ENCODE peak calls at places on chromosomes 3 and 15, in five cellular contexts. L, J, Z, E and W are unnamed samples.

GRCh38 chr3:149934524-149934923 is 36.2 kb downstream of the PFN2 start:
- DNase-seq in L (no peak), J (peak), Z (no peak), E (no peak), W (no peak)

GRCh38 chr3:13460341-13460736 is 19.8 kb upstream of the HDAC11 start:
- DNase-seq in L (no peak), J (no peak), Z (no peak), E (no peak), W (no peak)

GRCh38 chr3:73622135-73622534 is 2.6 kb downstream of the PDZRN3 start:
- DNase-seq in L (peak), J (no peak), Z (no peak), E (peak), W (no peak)

GRCh38 chr15:98537516-98538060 is 110.8 kb upstream of the IGF1R start:
- DNase-seq in L (no peak), J (no peak), Z (no peak), E (no peak), W (no peak)

GRCh38 chr3:125437631-125438435 is 62.7 kb upstream of the ZNF148 start:
- DNase-seq in L (peak), J (peak), Z (no peak), E (no peak), W (peak)

GRCh38 chr3:62749657-62750056 is 125.6 kb downstream of the CADPS start:
- DNase-seq in L (no peak), J (no peak), Z (no peak), E (no peak), W (no peak)

GRCh38 chr15:59751552-59752413 is 62.7 kb upstream of the BNIP2 start:
- DNase-seq in L (peak), J (no peak), Z (no peak), E (no peak), W (no peak)

GRCh38 chr15:65796610-65797012 is 4.5 kb upstream of the DENND4A start:
- DNase-seq in L (no peak), J (peak), Z (no peak), E (no peak), W (no peak)

GRCh38 chr3:141915016-141915415 is 38.6 kb downstream of the ATP1B3 start:
- DNase-seq in L (no peak), J (no peak), Z (no peak), E (no peak), W (no peak)

GRCh38 chr3:153293222-153293621 is 131.2 kb downstream of the RAP2B start:
- DNase-seq in L (no peak), J (peak), Z (no peak), E (no peak), W (no peak)

GRCh38 chr3:22372292-22372949 is 621.4 kb upstream of the ZNF385D start:
- DNase-seq in L (peak), J (no peak), Z (no peak), E (peak), W (no peak)

GRCh38 chr3:153000325-153000724 is 161.7 kb upstream of the RAP2B start:
- DNase-seq in L (no peak), J (no peak), Z (no peak), E (no peak), W (no peak)

GRCh38 chr3:123319760-123320159 is 118.0 kb downstream of the SEC22A start:
- DNase-seq in L (peak), J (no peak), Z (no peak), E (no peak), W (no peak)

GRCh38 chr3:101509811-101510210 is 3.2 kb downstream of the SENP7 start:
- DNase-seq in L (no peak), J (peak), Z (no peak), E (no peak), W (no peak)